ENCODE peak calls at places on chromosomes 5 and 9, in ten cellular contexts. One of them, this sample, is unnamed.

GRCh38 chr9:133476941-133477340 is 2.0 kb downstream of the SLC2A6 start:
- DNase-seq in GF-D8: no peak
- DNase-seq in C1 segment of cervical spinal cord: no peak
- DNase-seq in left lung: peak; percentile 82
- DNase-seq in COR-L47: no peak
- DNase-seq in GM10248: no peak
- DNase-seq in endothelial cell: no peak
- DNase-seq in adipocyte: no peak
- DNase-seq in NCI-H2081: no peak
- DNase-seq in activated CD8-positive, alpha-beta memory T cell treated with anti-CD3 and anti-CD28 coated beads for 24 hours: no peak
- DNase-seq in this sample: no peak

GRCh38 chr5:54713923-54714581 is 196.5 kb downstream of the SNX18 start:
- DNase-seq in GF-D8: no peak
- DNase-seq in C1 segment of cervical spinal cord: no peak
- DNase-seq in left lung: no peak
- DNase-seq in COR-L47: no peak
- DNase-seq in GM10248: no peak
- DNase-seq in endothelial cell: no peak
- DNase-seq in adipocyte: peak; percentile 26
- DNase-seq in NCI-H2081: no peak
- DNase-seq in activated CD8-positive, alpha-beta memory T cell treated with anti-CD3 and anti-CD28 coated beads for 24 hours: no peak
- DNase-seq in this sample: no peak

GRCh38 chr5:135834639-135835529 is at the start of gene SLC25A48:
- DNase-seq in GF-D8: no peak
- DNase-seq in C1 segment of cervical spinal cord: peak; percentile 38
- DNase-seq in left lung: peak; percentile 86
- DNase-seq in COR-L47: peak; percentile 62
- DNase-seq in GM10248: peak; percentile 68
- DNase-seq in endothelial cell: peak; percentile 74
- DNase-seq in adipocyte: peak; percentile 61
- DNase-seq in NCI-H2081: peak; percentile 68
- DNase-seq in activated CD8-positive, alpha-beta memory T cell treated with anti-CD3 and anti-CD28 coated beads for 24 hours: peak; percentile 62
- DNase-seq in this sample: peak; percentile 79

GRCh38 chr5:29262683-29263082 is 1930.8 kb upstream of the CDH6 start:
- DNase-seq in GF-D8: no peak
- DNase-seq in C1 segment of cervical spinal cord: no peak
- DNase-seq in left lung: no peak
- DNase-seq in COR-L47: no peak
- DNase-seq in GM10248: no peak
- DNase-seq in endothelial cell: no peak
- DNase-seq in adipocyte: no peak
- DNase-seq in NCI-H2081: no peak
- DNase-seq in activated CD8-positive, alpha-beta memory T cell treated with anti-CD3 and anti-CD28 coated beads for 24 hours: no peak
- DNase-seq in this sample: no peak

GRCh38 chr5:32193591-32193990 is 19.5 kb upstream of the GOLPH3 start:
- DNase-seq in GF-D8: peak; percentile 94
- DNase-seq in C1 segment of cervical spinal cord: no peak
- DNase-seq in left lung: peak; percentile 80
- DNase-seq in COR-L47: peak; percentile 96
- DNase-seq in GM10248: no peak
- DNase-seq in endothelial cell: no peak
- DNase-seq in adipocyte: peak; percentile 79
- DNase-seq in NCI-H2081: peak; percentile 100
- DNase-seq in activated CD8-positive, alpha-beta memory T cell treated with anti-CD3 and anti-CD28 coated beads for 24 hours: no peak
- DNase-seq in this sample: no peak

GRCh38 chr5:112641515-112642110 is 96.1 kb upstream of the APC start:
- DNase-seq in GF-D8: no peak
- DNase-seq in C1 segment of cervical spinal cord: no peak
- DNase-seq in left lung: no peak
- DNase-seq in COR-L47: no peak
- DNase-seq in GM10248: no peak
- DNase-seq in endothelial cell: no peak
- DNase-seq in adipocyte: no peak
- DNase-seq in NCI-H2081: no peak
- DNase-seq in activated CD8-positive, alpha-beta memory T cell treated with anti-CD3 and anti-CD28 coated beads for 24 hours: no peak
- DNase-seq in this sample: no peak

GRCh38 chr9:111992523-111992922 is 95.9 kb downstream of the UGCG start:
- DNase-seq in GF-D8: no peak
- DNase-seq in C1 segment of cervical spinal cord: no peak
- DNase-seq in left lung: no peak
- DNase-seq in COR-L47: no peak
- DNase-seq in GM10248: peak; percentile 69
- DNase-seq in endothelial cell: no peak
- DNase-seq in adipocyte: peak; percentile 32
- DNase-seq in NCI-H2081: no peak
- DNase-seq in activated CD8-positive, alpha-beta memory T cell treated with anti-CD3 and anti-CD28 coated beads for 24 hours: no peak
- DNase-seq in this sample: no peak

GRCh38 chr5:178685386-178686059 is 44.9 kb downstream of the ZNF354A start:
- DNase-seq in GF-D8: no peak
- DNase-seq in C1 segment of cervical spinal cord: no peak
- DNase-seq in left lung: no peak
- DNase-seq in COR-L47: no peak
- DNase-seq in GM10248: no peak
- DNase-seq in endothelial cell: no peak
- DNase-seq in adipocyte: no peak
- DNase-seq in NCI-H2081: no peak
- DNase-seq in activated CD8-positive, alpha-beta memory T cell treated with anti-CD3 and anti-CD28 coated beads for 24 hours: no peak
- DNase-seq in this sample: no peak

GRCh38 chr9:104798209-104798995 is 34.5 kb downstream of the NIPSNAP3B start:
- DNase-seq in GF-D8: no peak
- DNase-seq in C1 segment of cervical spinal cord: no peak
- DNase-seq in left lung: no peak
- DNase-seq in COR-L47: no peak
- DNase-seq in GM10248: no peak
- DNase-seq in endothelial cell: no peak
- DNase-seq in adipocyte: no peak
- DNase-seq in NCI-H2081: no peak
- DNase-seq in activated CD8-positive, alpha-beta memory T cell treated with anti-CD3 and anti-CD28 coated beads for 24 hours: no peak
- DNase-seq in this sample: no peak

GRCh38 chr5:10469253-10470030 is 27.8 kb downstream of the ROPN1L start:
- DNase-seq in GF-D8: no peak
- DNase-seq in C1 segment of cervical spinal cord: no peak
- DNase-seq in left lung: no peak
- DNase-seq in COR-L47: no peak
- DNase-seq in GM10248: no peak
- DNase-seq in endothelial cell: no peak
- DNase-seq in adipocyte: no peak
- DNase-seq in NCI-H2081: no peak
- DNase-seq in activated CD8-positive, alpha-beta memory T cell treated with anti-CD3 and anti-CD28 coated beads for 24 hours: no peak
- DNase-seq in this sample: no peak

GRCh38 chr9:84402517-84402916 is 62.0 kb upstream of the SLC28A3 start:
- DNase-seq in GF-D8: no peak
- DNase-seq in C1 segment of cervical spinal cord: no peak
- DNase-seq in left lung: no peak
- DNase-seq in COR-L47: no peak
- DNase-seq in GM10248: no peak
- DNase-seq in endothelial cell: no peak
- DNase-seq in adipocyte: no peak
- DNase-seq in NCI-H2081: no peak
- DNase-seq in activated CD8-positive, alpha-beta memory T cell treated with anti-CD3 and anti-CD28 coated beads for 24 hours: no peak
- DNase-seq in this sample: no peak

GRCh38 chr5:111461261-111461671 is 51.1 kb downstream of the STARD4 start:
- DNase-seq in GF-D8: no peak
- DNase-seq in C1 segment of cervical spinal cord: no peak
- DNase-seq in left lung: no peak
- DNase-seq in COR-L47: peak; percentile 57
- DNase-seq in GM10248: peak; percentile 27
- DNase-seq in endothelial cell: peak; percentile 26
- DNase-seq in adipocyte: peak; percentile 44
- DNase-seq in NCI-H2081: peak; percentile 47
- DNase-seq in activated CD8-positive, alpha-beta memory T cell treated with anti-CD3 and anti-CD28 coated beads for 24 hours: no peak
- DNase-seq in this sample: no peak

GRCh38 chr9:97468658-97469448 is 32.6 kb upstream of the TMOD1 start:
- DNase-seq in GF-D8: peak; percentile 4
- DNase-seq in C1 segment of cervical spinal cord: peak; percentile 72
- DNase-seq in left lung: no peak
- DNase-seq in COR-L47: peak; percentile 24
- DNase-seq in GM10248: peak; percentile 69
- DNase-seq in endothelial cell: peak; percentile 69
- DNase-seq in adipocyte: peak; percentile 81
- DNase-seq in NCI-H2081: peak; percentile 69
- DNase-seq in activated CD8-positive, alpha-beta memory T cell treated with anti-CD3 and anti-CD28 coated beads for 24 hours: peak; percentile 64
- DNase-seq in this sample: no peak

GRCh38 chr9:18855636-18856035 is 177.4 kb downstream of the SAXO1 start:
- DNase-seq in GF-D8: no peak
- DNase-seq in C1 segment of cervical spinal cord: no peak
- DNase-seq in left lung: no peak
- DNase-seq in COR-L47: no peak
- DNase-seq in GM10248: no peak
- DNase-seq in endothelial cell: no peak
- DNase-seq in adipocyte: no peak
- DNase-seq in NCI-H2081: no peak
- DNase-seq in activated CD8-positive, alpha-beta memory T cell treated with anti-CD3 and anti-CD28 coated beads for 24 hours: no peak
- DNase-seq in this sample: no peak

GRCh38 chr5:168039485-168040005 is 251.9 kb upstream of the WWC1 start:
- DNase-seq in GF-D8: no peak
- DNase-seq in C1 segment of cervical spinal cord: no peak
- DNase-seq in left lung: no peak
- DNase-seq in COR-L47: peak; percentile 4
- DNase-seq in GM10248: no peak
- DNase-seq in endothelial cell: no peak
- DNase-seq in adipocyte: no peak
- DNase-seq in NCI-H2081: peak; percentile 48
- DNase-seq in activated CD8-positive, alpha-beta memory T cell treated with anti-CD3 and anti-CD28 coated beads for 24 hours: no peak
- DNase-seq in this sample: no peak

GRCh38 chr5:139401546-139401945 is 2.3 kb downstream of the SPATA24 start:
- DNase-seq in GF-D8: no peak
- DNase-seq in C1 segment of cervical spinal cord: no peak
- DNase-seq in left lung: no peak
- DNase-seq in COR-L47: no peak
- DNase-seq in GM10248: no peak
- DNase-seq in endothelial cell: no peak
- DNase-seq in adipocyte: no peak
- DNase-seq in NCI-H2081: no peak
- DNase-seq in activated CD8-positive, alpha-beta memory T cell treated with anti-CD3 and anti-CD28 coated beads for 24 hours: no peak
- DNase-seq in this sample: no peak

GRCh38 chr5:79798892-79799590 is 109.4 kb downstream of the CMYA5 start:
- DNase-seq in GF-D8: no peak
- DNase-seq in C1 segment of cervical spinal cord: no peak
- DNase-seq in left lung: no peak
- DNase-seq in COR-L47: no peak
- DNase-seq in GM10248: no peak
- DNase-seq in endothelial cell: no peak
- DNase-seq in adipocyte: no peak
- DNase-seq in NCI-H2081: no peak
- DNase-seq in activated CD8-positive, alpha-beta memory T cell treated with anti-CD3 and anti-CD28 coated beads for 24 hours: no peak
- DNase-seq in this sample: no peak

GRCh38 chr9:124197177-124198095 is 60.3 kb upstream of the NEK6 start:
- DNase-seq in GF-D8: peak; percentile 86
- DNase-seq in C1 segment of cervical spinal cord: no peak
- DNase-seq in left lung: no peak
- DNase-seq in COR-L47: no peak
- DNase-seq in GM10248: peak; percentile 75
- DNase-seq in endothelial cell: no peak
- DNase-seq in adipocyte: no peak
- DNase-seq in NCI-H2081: no peak
- DNase-seq in activated CD8-positive, alpha-beta memory T cell treated with anti-CD3 and anti-CD28 coated beads for 24 hours: peak; percentile 66
- DNase-seq in this sample: no peak

GRCh38 chr5:179509845-179510244 is 40.5 kb upstream of the RUFY1 start:
- DNase-seq in GF-D8: no peak
- DNase-seq in C1 segment of cervical spinal cord: no peak
- DNase-seq in left lung: no peak
- DNase-seq in COR-L47: no peak
- DNase-seq in GM10248: no peak
- DNase-seq in endothelial cell: no peak
- DNase-seq in adipocyte: no peak
- DNase-seq in NCI-H2081: no peak
- DNase-seq in activated CD8-positive, alpha-beta memory T cell treated with anti-CD3 and anti-CD28 coated beads for 24 hours: no peak
- DNase-seq in this sample: no peak

GRCh38 chr5:128534729-128535128 is 3.3 kb downstream of the FBN2 start:
- DNase-seq in GF-D8: no peak
- DNase-seq in C1 segment of cervical spinal cord: no peak
- DNase-seq in left lung: no peak
- DNase-seq in COR-L47: no peak
- DNase-seq in GM10248: no peak
- DNase-seq in endothelial cell: no peak
- DNase-seq in adipocyte: peak; percentile 80
- DNase-seq in NCI-H2081: no peak
- DNase-seq in activated CD8-positive, alpha-beta memory T cell treated with anti-CD3 and anti-CD28 coated beads for 24 hours: no peak
- DNase-seq in this sample: no peak

GRCh38 chr5:122093415-122093814 is 15.4 kb upstream of the LOX start:
- DNase-seq in GF-D8: no peak
- DNase-seq in C1 segment of cervical spinal cord: no peak
- DNase-seq in left lung: no peak
- DNase-seq in COR-L47: no peak
- DNase-seq in GM10248: no peak
- DNase-seq in endothelial cell: no peak
- DNase-seq in adipocyte: peak; percentile 92
- DNase-seq in NCI-H2081: no peak
- DNase-seq in activated CD8-positive, alpha-beta memory T cell treated with anti-CD3 and anti-CD28 coated beads for 24 hours: no peak
- DNase-seq in this sample: no peak

GRCh38 chr5:126913316-126913715 is 117.0 kb downstream of the MARCHF3 start:
- DNase-seq in GF-D8: no peak
- DNase-seq in C1 segment of cervical spinal cord: no peak
- DNase-seq in left lung: no peak
- DNase-seq in COR-L47: no peak
- DNase-seq in GM10248: no peak
- DNase-seq in endothelial cell: no peak
- DNase-seq in adipocyte: no peak
- DNase-seq in NCI-H2081: no peak
- DNase-seq in activated CD8-positive, alpha-beta memory T cell treated with anti-CD3 and anti-CD28 coated beads for 24 hours: no peak
- DNase-seq in this sample: no peak

GRCh38 chr9:16413509-16414016 is 456.9 kb downstream of the BNC2 start:
- DNase-seq in GF-D8: no peak
- DNase-seq in C1 segment of cervical spinal cord: no peak
- DNase-seq in left lung: no peak
- DNase-seq in COR-L47: no peak
- DNase-seq in GM10248: no peak
- DNase-seq in endothelial cell: no peak
- DNase-seq in adipocyte: peak; percentile 70
- DNase-seq in NCI-H2081: no peak
- DNase-seq in activated CD8-positive, alpha-beta memory T cell treated with anti-CD3 and anti-CD28 coated beads for 24 hours: no peak
- DNase-seq in this sample: no peak

GRCh38 chr9:90001756-90002155 is 396.9 kb downstream of the GADD45G start:
- DNase-seq in GF-D8: no peak
- DNase-seq in C1 segment of cervical spinal cord: no peak
- DNase-seq in left lung: no peak
- DNase-seq in COR-L47: no peak
- DNase-seq in GM10248: no peak
- DNase-seq in endothelial cell: no peak
- DNase-seq in adipocyte: no peak
- DNase-seq in NCI-H2081: peak; percentile 41
- DNase-seq in activated CD8-positive, alpha-beta memory T cell treated with anti-CD3 and anti-CD28 coated beads for 24 hours: no peak
- DNase-seq in this sample: no peak

GRCh38 chr5:39757121-39757520 is 332.3 kb upstream of the DAB2 start:
- DNase-seq in GF-D8: no peak
- DNase-seq in C1 segment of cervical spinal cord: no peak
- DNase-seq in left lung: no peak
- DNase-seq in COR-L47: no peak
- DNase-seq in GM10248: no peak
- DNase-seq in endothelial cell: no peak
- DNase-seq in adipocyte: peak; percentile 21
- DNase-seq in NCI-H2081: no peak
- DNase-seq in activated CD8-positive, alpha-beta memory T cell treated with anti-CD3 and anti-CD28 coated beads for 24 hours: no peak
- DNase-seq in this sample: no peak

GRCh38 chr9:87676976-87677775 is 48.7 kb upstream of the CTSL start:
- DNase-seq in GF-D8: peak; percentile 51
- DNase-seq in C1 segment of cervical spinal cord: no peak
- DNase-seq in left lung: no peak
- DNase-seq in COR-L47: no peak
- DNase-seq in GM10248: no peak
- DNase-seq in endothelial cell: no peak
- DNase-seq in adipocyte: peak; percentile 35
- DNase-seq in NCI-H2081: no peak
- DNase-seq in activated CD8-positive, alpha-beta memory T cell treated with anti-CD3 and anti-CD28 coated beads for 24 hours: peak; percentile 40
- DNase-seq in this sample: peak; percentile 75

GRCh38 chr5:98934581-98934980 is 5.8 kb upstream of the CHD1 start:
- DNase-seq in GF-D8: no peak
- DNase-seq in C1 segment of cervical spinal cord: no peak
- DNase-seq in left lung: no peak
- DNase-seq in COR-L47: no peak
- DNase-seq in GM10248: no peak
- DNase-seq in endothelial cell: no peak
- DNase-seq in adipocyte: no peak
- DNase-seq in NCI-H2081: no peak
- DNase-seq in activated CD8-positive, alpha-beta memory T cell treated with anti-CD3 and anti-CD28 coated beads for 24 hours: no peak
- DNase-seq in this sample: no peak

GRCh38 chr9:133113928-133114351 is 7.1 kb downstream of the RALGDS start:
- DNase-seq in GF-D8: peak; percentile 19
- DNase-seq in C1 segment of cervical spinal cord: peak; percentile 55
- DNase-seq in left lung: peak; percentile 81
- DNase-seq in COR-L47: no peak
- DNase-seq in GM10248: no peak
- DNase-seq in endothelial cell: no peak
- DNase-seq in adipocyte: peak; percentile 40
- DNase-seq in NCI-H2081: peak; percentile 20
- DNase-seq in activated CD8-positive, alpha-beta memory T cell treated with anti-CD3 and anti-CD28 coated beads for 24 hours: no peak
- DNase-seq in this sample: no peak

This sample was measured in vagina.